ENCODE peak calls at places on chromosomes 4 and X, in nine cellular contexts. One of them, this sample, is unnamed. For H3K4me1, the result is how much of the 10 kb centered on the place peaks cover.

GRCh38 chrX:19772759-19773623 is 114.4 kb downstream of the SH3KBP1 start:
- DNase-seq in cardiac muscle cell: no peak
- DNase-seq in transverse colon: no peak
- DNase-seq in tibial nerve: no peak
- DNase-seq in ovary: no peak
- DNase-seq in body of pancreas: no peak
- DNase-seq in endodermal cell: no peak
- DNase-seq in heart right ventricle: no peak
- DNase-seq in left ventricle myocardium inferior: no peak
- DNase-seq in this sample: peak

GRCh38 chr4:150316332-150317205 is 238.3 kb downstream of the DCLK2 start:
- DNase-seq in ovary: no peak
- DNase-seq in transverse colon: no peak
- DNase-seq in cardiac muscle cell: no peak
- DNase-seq in heart right ventricle: no peak
- DNase-seq in endodermal cell: no peak
- DNase-seq in body of pancreas: no peak
- DNase-seq in left ventricle myocardium inferior: no peak
- DNase-seq in tibial nerve: no peak
- DNase-seq in this sample: no peak

GRCh38 chrX:132071260-132071659 is 48.2 kb downstream of the STK26 start:
- DNase-seq in cardiac muscle cell: peak
- DNase-seq in heart right ventricle: no peak
- DNase-seq in left ventricle myocardium inferior: no peak
- DNase-seq in endodermal cell: no peak
- DNase-seq in transverse colon: no peak
- DNase-seq in ovary: no peak
- DNase-seq in tibial nerve: no peak
- DNase-seq in body of pancreas: no peak
- DNase-seq in this sample: no peak

GRCh38 chr4:137545461-137545861 is 13.2 kb upstream of the PCDH18 start:
- DNase-seq in left ventricle myocardium inferior: no peak
- DNase-seq in transverse colon: no peak
- DNase-seq in body of pancreas: peak
- DNase-seq in heart right ventricle: no peak
- DNase-seq in cardiac muscle cell: peak
- DNase-seq in ovary: no peak
- DNase-seq in endodermal cell: no peak
- DNase-seq in tibial nerve: peak
- DNase-seq in this sample: peak

GRCh38 chr4:48556268-48556667 is 66.2 kb downstream of the ZAR1 start:
- DNase-seq in cardiac muscle cell: no peak
- DNase-seq in ovary: no peak
- DNase-seq in body of pancreas: no peak
- DNase-seq in heart right ventricle: no peak
- DNase-seq in left ventricle myocardium inferior: no peak
- DNase-seq in transverse colon: no peak
- DNase-seq in endodermal cell: no peak
- DNase-seq in tibial nerve: no peak
- DNase-seq in this sample: no peak

GRCh38 chrX:101450951-101451350 is 34.3 kb upstream of the ARMCX4 start:
- DNase-seq in body of pancreas: no peak
- DNase-seq in ovary: peak
- DNase-seq in heart right ventricle: peak
- DNase-seq in endodermal cell: no peak
- DNase-seq in cardiac muscle cell: peak
- DNase-seq in transverse colon: no peak
- DNase-seq in tibial nerve: no peak
- DNase-seq in left ventricle myocardium inferior: peak
- DNase-seq in this sample: no peak

GRCh38 chr4:17033256-17034245 is 135.1 kb upstream of the LDB2 start:
- DNase-seq in body of pancreas: no peak
- DNase-seq in endodermal cell: no peak
- DNase-seq in cardiac muscle cell: no peak
- DNase-seq in heart right ventricle: no peak
- DNase-seq in tibial nerve: no peak
- DNase-seq in ovary: no peak
- DNase-seq in left ventricle myocardium inferior: no peak
- DNase-seq in transverse colon: no peak
- DNase-seq in this sample: no peak

GRCh38 chr4:55910140-55910539 is 38.6 kb upstream of the CEP135 start:
- DNase-seq in endodermal cell: no peak
- DNase-seq in ovary: no peak
- DNase-seq in heart right ventricle: no peak
- DNase-seq in body of pancreas: no peak
- DNase-seq in transverse colon: no peak
- DNase-seq in left ventricle myocardium inferior: no peak
- DNase-seq in cardiac muscle cell: no peak
- DNase-seq in tibial nerve: no peak
- DNase-seq in this sample: no peak

GRCh38 chrX:111168314-111168713 is 72.3 kb downstream of the PAK3 start:
- DNase-seq in left ventricle myocardium inferior: no peak
- DNase-seq in body of pancreas: no peak
- DNase-seq in endodermal cell: peak
- DNase-seq in tibial nerve: no peak
- DNase-seq in transverse colon: no peak
- DNase-seq in heart right ventricle: no peak
- DNase-seq in cardiac muscle cell: peak
- DNase-seq in ovary: no peak
- DNase-seq in this sample: peak

GRCh38 chr4:6325791-6326290 is 56.2 kb downstream of the WFS1 start:
- DNase-seq in endodermal cell: no peak
- DNase-seq in heart right ventricle: no peak
- DNase-seq in cardiac muscle cell: no peak
- DNase-seq in tibial nerve: no peak
- DNase-seq in left ventricle myocardium inferior: no peak
- DNase-seq in transverse colon: no peak
- DNase-seq in ovary: no peak
- DNase-seq in body of pancreas: no peak
- DNase-seq in this sample: no peak

GRCh38 chrX:46446727-46447378 is 98.4 kb downstream of the ZNF674 start:
- DNase-seq in tibial nerve: peak
- DNase-seq in cardiac muscle cell: peak
- DNase-seq in ovary: peak
- DNase-seq in heart right ventricle: peak
- DNase-seq in transverse colon: peak
- DNase-seq in body of pancreas: peak
- DNase-seq in left ventricle myocardium inferior: peak
- DNase-seq in endodermal cell: peak
- DNase-seq in this sample: peak

GRCh38 chrX:105823092-105823454 is 734 bp downstream of the NRK start:
- DNase-seq in endodermal cell: no peak
- DNase-seq in cardiac muscle cell: no peak
- DNase-seq in tibial nerve: no peak
- DNase-seq in left ventricle myocardium inferior: no peak
- DNase-seq in body of pancreas: no peak
- DNase-seq in transverse colon: no peak
- DNase-seq in ovary: no peak
- DNase-seq in heart right ventricle: no peak
- DNase-seq in this sample: peak

GRCh38 chrX:28966335-28966734 is 379.1 kb downstream of the IL1RAPL1 start:
- DNase-seq in endodermal cell: no peak
- DNase-seq in ovary: no peak
- DNase-seq in cardiac muscle cell: no peak
- DNase-seq in left ventricle myocardium inferior: no peak
- DNase-seq in heart right ventricle: no peak
- DNase-seq in tibial nerve: no peak
- DNase-seq in transverse colon: no peak
- DNase-seq in body of pancreas: no peak
- DNase-seq in this sample: no peak

GRCh38 chr4:1777822-1778641 is 15.1 kb upstream of the FGFR3 start:
- DNase-seq in ovary: no peak
- DNase-seq in cardiac muscle cell: peak
- DNase-seq in left ventricle myocardium inferior: no peak
- DNase-seq in transverse colon: no peak
- DNase-seq in heart right ventricle: no peak
- DNase-seq in tibial nerve: no peak
- DNase-seq in endodermal cell: peak
- DNase-seq in body of pancreas: peak
- DNase-seq in this sample: peak

GRCh38 chrX:49276671-49277519 is 7.3 kb downstream of the PPP1R3F start:
- DNase-seq in endodermal cell: no peak
- DNase-seq in body of pancreas: peak
- DNase-seq in cardiac muscle cell: no peak
- DNase-seq in ovary: no peak
- DNase-seq in transverse colon: no peak
- DNase-seq in heart right ventricle: no peak
- DNase-seq in tibial nerve: no peak
- DNase-seq in left ventricle myocardium inferior: no peak
- DNase-seq in this sample: no peak

GRCh38 chr4:22170353-22170752 is 221.8 kb upstream of the KCNIP4 start:
- DNase-seq in ovary: no peak
- DNase-seq in left ventricle myocardium inferior: no peak
- DNase-seq in tibial nerve: no peak
- DNase-seq in cardiac muscle cell: no peak
- DNase-seq in heart right ventricle: no peak
- DNase-seq in transverse colon: no peak
- DNase-seq in body of pancreas: no peak
- DNase-seq in endodermal cell: no peak
- DNase-seq in this sample: no peak

GRCh38 chr4:189823611-189824010 is 117.1 kb upstream of the FRG1 start:
- DNase-seq in endodermal cell: no peak
- DNase-seq in ovary: no peak
- DNase-seq in heart right ventricle: no peak
- DNase-seq in transverse colon: no peak
- DNase-seq in body of pancreas: no peak
- DNase-seq in tibial nerve: no peak
- DNase-seq in cardiac muscle cell: no peak
- DNase-seq in left ventricle myocardium inferior: no peak
- DNase-seq in this sample: no peak

GRCh38 chr4:165332502-165332901 is 5.0 kb downstream of the MSMO1 start:
- DNase-seq in cardiac muscle cell: no peak
- DNase-seq in transverse colon: no peak
- DNase-seq in heart right ventricle: no peak
- DNase-seq in ovary: no peak
- DNase-seq in endodermal cell: no peak
- DNase-seq in tibial nerve: no peak
- DNase-seq in body of pancreas: no peak
- DNase-seq in left ventricle myocardium inferior: no peak
- DNase-seq in this sample: no peak

GRCh38 chr4:165331316-165331715 is 3.8 kb downstream of the MSMO1 start:
- DNase-seq in ovary: no peak
- DNase-seq in heart right ventricle: no peak
- DNase-seq in cardiac muscle cell: no peak
- DNase-seq in endodermal cell: no peak
- DNase-seq in body of pancreas: no peak
- DNase-seq in left ventricle myocardium inferior: no peak
- DNase-seq in tibial nerve: no peak
- DNase-seq in transverse colon: no peak
- DNase-seq in this sample: no peak

GRCh38 chr4:165336743-165337142 is 9.3 kb downstream of the MSMO1 start:
- DNase-seq in left ventricle myocardium inferior: no peak
- DNase-seq in tibial nerve: no peak
- DNase-seq in ovary: no peak
- DNase-seq in cardiac muscle cell: no peak
- DNase-seq in endodermal cell: no peak
- DNase-seq in body of pancreas: no peak
- DNase-seq in transverse colon: no peak
- DNase-seq in heart right ventricle: no peak
- DNase-seq in this sample: no peak

GRCh38 chr4:165331823-165332222 is 4.4 kb downstream of the MSMO1 start:
- DNase-seq in ovary: no peak
- DNase-seq in left ventricle myocardium inferior: no peak
- DNase-seq in heart right ventricle: no peak
- DNase-seq in endodermal cell: peak
- DNase-seq in tibial nerve: no peak
- DNase-seq in cardiac muscle cell: no peak
- DNase-seq in body of pancreas: no peak
- DNase-seq in transverse colon: no peak
- DNase-seq in this sample: no peak

DNA sequence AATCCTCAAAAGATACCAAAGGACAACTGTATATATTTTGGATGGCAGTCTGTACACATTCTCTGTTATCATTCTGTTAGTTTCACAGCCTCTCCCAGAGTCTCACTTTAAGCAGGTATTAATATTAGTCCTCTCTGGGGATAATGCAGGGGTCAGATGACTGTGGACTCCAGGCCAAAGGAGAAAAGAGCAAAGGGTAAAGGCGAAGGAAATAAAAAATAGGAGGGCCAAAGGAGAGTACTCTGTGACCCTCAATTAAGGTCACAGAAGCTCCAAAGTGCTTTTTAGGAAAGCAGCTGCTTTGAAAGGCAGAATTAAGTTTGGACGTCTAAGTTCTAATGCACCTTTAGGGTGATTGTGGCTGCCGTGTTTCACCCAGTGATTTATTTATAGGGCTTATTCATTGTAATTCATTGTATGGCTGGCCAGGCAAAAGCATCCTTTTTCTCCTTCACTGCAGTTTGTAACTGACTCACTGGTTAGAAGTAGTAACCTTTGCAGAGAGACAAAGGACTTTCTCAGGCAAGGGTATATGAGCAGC is 7.8 kb downstream of the MSMO1 start:
- DNase-seq in body of pancreas: no peak
- DNase-seq in ovary: no peak
- DNase-seq in heart right ventricle: no peak
- DNase-seq in tibial nerve: no peak
- DNase-seq in left ventricle myocardium inferior: no peak
- DNase-seq in transverse colon: no peak
- DNase-seq in endodermal cell: no peak
- DNase-seq in cardiac muscle cell: no peak
- DNase-seq in this sample: no peak
- H3K4me1 ChIP-seq in body of pancreas: under half
- H3K4me1 ChIP-seq in ovary: under half
- H3K4me1 ChIP-seq in heart right ventricle: under half
- H3K4me1 ChIP-seq in tibial nerve: under half
- H3K4me1 ChIP-seq in left ventricle myocardium inferior: under half
- H3K4me1 ChIP-seq in transverse colon: under half
- H3K4me1 ChIP-seq in endodermal cell: under half
- H3K4me1 ChIP-seq in cardiac muscle cell: half or more
- H3K4me1 ChIP-seq in this sample: under half

GRCh38 chr4:2930821-2931764 is 32.1 kb downstream of the NOP14 start:
- DNase-seq in left ventricle myocardium inferior: peak
- DNase-seq in heart right ventricle: no peak
- DNase-seq in tibial nerve: no peak
- DNase-seq in body of pancreas: peak
- DNase-seq in endodermal cell: peak
- DNase-seq in cardiac muscle cell: no peak
- DNase-seq in transverse colon: peak
- DNase-seq in ovary: no peak
- DNase-seq in this sample: no peak
- H3K4me1 ChIP-seq in left ventricle myocardium inferior: half or more
- H3K4me1 ChIP-seq in heart right ventricle: under half
- H3K4me1 ChIP-seq in tibial nerve: under half
- H3K4me1 ChIP-seq in body of pancreas: under half
- H3K4me1 ChIP-seq in endodermal cell: under half
- H3K4me1 ChIP-seq in cardiac muscle cell: under half
- H3K4me1 ChIP-seq in transverse colon: under half
- H3K4me1 ChIP-seq in ovary: under half
- H3K4me1 ChIP-seq in this sample: under half

GRCh38 chr4:7814451-7814850 is 125.2 kb downstream of the AFAP1 start:
- DNase-seq in left ventricle myocardium inferior: no peak
- DNase-seq in body of pancreas: no peak
- DNase-seq in tibial nerve: no peak
- DNase-seq in cardiac muscle cell: no peak
- DNase-seq in ovary: no peak
- DNase-seq in transverse colon: no peak
- DNase-seq in endodermal cell: no peak
- DNase-seq in heart right ventricle: no peak
- DNase-seq in this sample: no peak
- H3K4me1 ChIP-seq in left ventricle myocardium inferior: under half
- H3K4me1 ChIP-seq in body of pancreas: under half
- H3K4me1 ChIP-seq in tibial nerve: under half
- H3K4me1 ChIP-seq in cardiac muscle cell: under half
- H3K4me1 ChIP-seq in ovary: under half
- H3K4me1 ChIP-seq in transverse colon: half or more
- H3K4me1 ChIP-seq in endodermal cell: under half
- H3K4me1 ChIP-seq in heart right ventricle: under half
- H3K4me1 ChIP-seq in this sample: under half

GRCh38 chrX:120752431-120753128 is 122.7 kb upstream of the C1GALT1C1 start:
- DNase-seq in body of pancreas: no peak
- DNase-seq in left ventricle myocardium inferior: no peak
- DNase-seq in tibial nerve: no peak
- DNase-seq in ovary: no peak
- DNase-seq in endodermal cell: no peak
- DNase-seq in cardiac muscle cell: no peak
- DNase-seq in heart right ventricle: no peak
- DNase-seq in transverse colon: no peak
- DNase-seq in this sample: no peak
- H3K4me1 ChIP-seq in body of pancreas: under half
- H3K4me1 ChIP-seq in left ventricle myocardium inferior: under half
- H3K4me1 ChIP-seq in tibial nerve: under half
- H3K4me1 ChIP-seq in ovary: under half
- H3K4me1 ChIP-seq in endodermal cell: under half
- H3K4me1 ChIP-seq in cardiac muscle cell: under half
- H3K4me1 ChIP-seq in heart right ventricle: under half
- H3K4me1 ChIP-seq in transverse colon: under half
- H3K4me1 ChIP-seq in this sample: under half

This sample was measured in SJCRH30.